ENCODE peak calls at places on chromosomes 7 and 10, in seven cellular contexts. W, O, H, A, C, U and L are unnamed samples.

GRCh38 chr10:115059301-115059898 is 33.8 kb upstream of the ATRNL1 start:
- DNase-seq in W (no peak), O (no peak), H (no peak), A (no peak), C (no peak), U (no peak), L (no peak)

GRCh38 chr7:40793132-40793531 is 658.3 kb downstream of the SUGCT start:
- DNase-seq in W (peak; percentile 2), O (no peak), H (no peak), A (peak; percentile 97), C (no peak), U (no peak), L (no peak)

GRCh38 chr7:96720843-96721242 is 11.2 kb upstream of the SEM1 start:
- DNase-seq in W (no peak), O (no peak), H (no peak), A (no peak), C (no peak), U (no peak), L (no peak)

GRCh38 chr7:108611268-108611667 is 41.6 kb downstream of the DNAJB9 start:
- DNase-seq in W (no peak), O (no peak), H (no peak), A (no peak), C (no peak), U (no peak), L (no peak)

GRCh38 chr10:12471135-12471534 is 121.8 kb downstream of the CAMK1D start:
- DNase-seq in W (no peak), O (no peak), H (no peak), A (no peak), C (no peak), U (no peak), L (no peak)

GRCh38 chr7:30238721-30239441 is 45.5 kb upstream of the ZNRF2 start:
- DNase-seq in W (peak; percentile 15), O (peak; percentile 45), H (no peak), A (peak; percentile 53), C (peak; percentile 74), U (no peak), L (no peak)

GRCh38 chr7:128129224-128129864 is 98.1 kb upstream of the LRRC4 start:
- DNase-seq in W (no peak), O (no peak), H (no peak), A (no peak), C (no peak), U (no peak), L (no peak)

GRCh38 chr7:103752995-103753394 is 236.5 kb downstream of the RELN start:
- DNase-seq in W (no peak), O (no peak), H (no peak), A (peak; percentile 36), C (no peak), U (no peak), L (no peak)

GRCh38 chr10:98817396-98817795 is 370.7 kb upstream of the HPS1 start:
- DNase-seq in W (no peak), O (no peak), H (no peak), A (no peak), C (no peak), U (no peak), L (no peak)

GRCh38 chr10:72066318-72067284 is 21.8 kb downstream of the SPOCK2 start:
- DNase-seq in W (no peak), O (no peak), H (no peak), A (no peak), C (no peak), U (no peak), L (no peak)

GRCh38 chr10:116444527-116445142 is 17.0 kb downstream of the PNLIPRP3 start:
- DNase-seq in W (peak; percentile 5), O (no peak), H (no peak), A (peak; percentile 33), C (no peak), U (no peak), L (peak; percentile 5)

GRCh38 chr7:111105269-111105668 is 14.3 kb downstream of the LRRN3 start:
- DNase-seq in W (no peak), O (no peak), H (no peak), A (no peak), C (no peak), U (no peak), L (no peak)